ENCODE peak calls at places on chromosomes 6 and 20, in four cellular contexts. One of them, this sample, is unnamed.

GRCh38 chr6:52610745-52611355 is 34.0 kb upstream of the TRAM2 start:
- DNase-seq in WTC11: no peak
- DNase-seq in K562: no peak
- DNase-seq in HepG2: peak; percentile 40
- DNase-seq in this sample: no peak

GRCh38 chr6:36678488-36679042 is at the start of gene CDKN1A:
- DNase-seq in WTC11: peak; percentile 86
- DNase-seq in K562: peak; percentile 89
- DNase-seq in HepG2: peak; percentile 87
- DNase-seq in this sample: peak; percentile 86

GRCh38 chr6:96899019-96899418 is 1.3 kb upstream of the NDUFAF4 start:
- DNase-seq in WTC11: no peak
- DNase-seq in K562: no peak
- DNase-seq in HepG2: peak; percentile 19
- DNase-seq in this sample: peak; percentile 6

GRCh38 chr6:100915876-100916275 is 34.7 kb upstream of the ASCC3 start:
- DNase-seq in WTC11: no peak
- DNase-seq in K562: peak; percentile 60
- DNase-seq in HepG2: peak; percentile 3
- DNase-seq in this sample: no peak

GRCh38 chr6:144145546-144145945 is 4.8 kb upstream of the STX11 start:
- DNase-seq in WTC11: no peak
- DNase-seq in K562: no peak
- DNase-seq in HepG2: no peak
- DNase-seq in this sample: no peak

GRCh38 chr6:19415605-19416326 is 421.4 kb upstream of the ID4 start:
- DNase-seq in WTC11: no peak
- DNase-seq in K562: no peak
- DNase-seq in HepG2: no peak
- DNase-seq in this sample: peak; percentile 16

GRCh38 chr6:168238159-168238887 is 81.3 kb downstream of the DACT2 start:
- DNase-seq in WTC11: no peak
- DNase-seq in K562: no peak
- DNase-seq in HepG2: no peak
- DNase-seq in this sample: no peak

GRCh38 chr6:43147691-43148477 is 23.2 kb upstream of the SRF start:
- DNase-seq in WTC11: no peak
- DNase-seq in K562: no peak
- DNase-seq in HepG2: no peak
- DNase-seq in this sample: no peak

GRCh38 chr20:14711681-14712080 is 374.3 kb upstream of the FLRT3 start:
- DNase-seq in WTC11: no peak
- DNase-seq in K562: no peak
- DNase-seq in HepG2: no peak
- DNase-seq in this sample: no peak

GRCh38 chr6:151675746-151676459 is 131.6 kb upstream of the ESR1 start:
- DNase-seq in WTC11: peak; percentile 70
- DNase-seq in K562: peak; percentile 67
- DNase-seq in HepG2: peak; percentile 64
- DNase-seq in this sample: peak; percentile 56

GRCh38 chr6:45507156-45507555 is 129.4 kb upstream of the SUPT3H start:
- DNase-seq in WTC11: no peak
- DNase-seq in K562: no peak
- DNase-seq in HepG2: no peak
- DNase-seq in this sample: no peak

GRCh38 chr6:73074175-73074574 is 151.1 kb downstream of the KHDC1L start:
- DNase-seq in WTC11: no peak
- DNase-seq in K562: no peak
- DNase-seq in HepG2: no peak
- DNase-seq in this sample: peak; percentile 55

GRCh38 chr6:40341726-40342125 is 245.4 kb downstream of the LRFN2 start:
- DNase-seq in WTC11: no peak
- DNase-seq in K562: no peak
- DNase-seq in HepG2: no peak
- DNase-seq in this sample: no peak

GRCh38 chr6:2810092-2810671 is 31.5 kb downstream of the SERPINB1 start:
- DNase-seq in WTC11: no peak
- DNase-seq in K562: no peak
- DNase-seq in HepG2: no peak
- DNase-seq in this sample: no peak

GRCh38 chr6:90005048-90005827 is 111.0 kb downstream of the GJA10 start:
- DNase-seq in WTC11: no peak
- DNase-seq in K562: no peak
- DNase-seq in HepG2: no peak
- DNase-seq in this sample: no peak

GRCh38 chr6:55758156-55758942 is 117.0 kb downstream of the BMP5 start:
- DNase-seq in WTC11: no peak
- DNase-seq in K562: no peak
- DNase-seq in HepG2: peak; percentile 5
- DNase-seq in this sample: peak; percentile 8

GRCh38 chr6:163001341-163001740 is 273.6 kb downstream of the PACRG start:
- DNase-seq in WTC11: no peak
- DNase-seq in K562: no peak
- DNase-seq in HepG2: no peak
- DNase-seq in this sample: no peak

GRCh38 chr20:62598761-62599194 is 43.5 kb upstream of the SLCO4A1 start:
- DNase-seq in WTC11: no peak
- DNase-seq in K562: peak; percentile 94
- DNase-seq in HepG2: no peak
- DNase-seq in this sample: peak; percentile 55

GRCh38 chr20:45328451-45328850 is 19.8 kb downstream of the SDC4 start:
- DNase-seq in WTC11: no peak
- DNase-seq in K562: no peak
- DNase-seq in HepG2: no peak
- DNase-seq in this sample: no peak

GRCh38 chr20:50395258-50395729 is 114.9 kb upstream of the PTPN1 start:
- DNase-seq in WTC11: no peak
- DNase-seq in K562: no peak
- DNase-seq in HepG2: no peak
- DNase-seq in this sample: no peak

GRCh38 chr20:33653218-33653899 is 8.8 kb upstream of the C20orf144 start:
- DNase-seq in WTC11: peak; percentile 82
- DNase-seq in K562: peak; percentile 77
- DNase-seq in HepG2: peak; percentile 75
- DNase-seq in this sample: peak; percentile 72

GRCh38 chr20:34941224-34941623 is 14.4 kb downstream of the GSS start:
- DNase-seq in WTC11: no peak
- DNase-seq in K562: no peak
- DNase-seq in HepG2: no peak
- DNase-seq in this sample: no peak

GRCh38 chr20:58711266-58712051 is 18.9 kb downstream of the NPEPL1 start:
- DNase-seq in WTC11: no peak
- DNase-seq in K562: no peak
- DNase-seq in HepG2: no peak
- DNase-seq in this sample: no peak

GRCh38 chr6:34610819-34611477 is 54.8 kb upstream of the SPDEF start:
- DNase-seq in WTC11: no peak
- DNase-seq in K562: peak; percentile 82
- DNase-seq in HepG2: peak; percentile 31
- DNase-seq in this sample: peak; percentile 11

GRCh38 chr6:100633096-100633766 is 168.5 kb upstream of the SIM1 start:
- DNase-seq in WTC11: no peak
- DNase-seq in K562: peak; percentile 13
- DNase-seq in HepG2: peak; percentile 79
- DNase-seq in this sample: peak; percentile 84

GRCh38 chr20:11048739-11049138 is 374.9 kb upstream of the JAG1 start:
- DNase-seq in WTC11: no peak
- DNase-seq in K562: no peak
- DNase-seq in HepG2: no peak
- DNase-seq in this sample: no peak

GRCh38 chr6:31567531-31568370 is 4.3 kb upstream of the LTA start:
- DNase-seq in WTC11: no peak
- DNase-seq in K562: peak; percentile 55
- DNase-seq in HepG2: no peak
- DNase-seq in this sample: no peak

GRCh38 chr20:37295001-37295400 is 5.5 kb downstream of the MANBAL start:
- DNase-seq in WTC11: no peak
- DNase-seq in K562: peak; percentile 40
- DNase-seq in HepG2: no peak
- DNase-seq in this sample: peak; percentile 96

GRCh38 chr20:51338692-51339440 is 203.7 kb downstream of the NFATC2 start:
- DNase-seq in WTC11: no peak
- DNase-seq in K562: peak; percentile 81
- DNase-seq in HepG2: no peak
- DNase-seq in this sample: no peak

GRCh38 chr6:24720131-24720603 is 1.2 kb upstream of the C6orf62 start:
- DNase-seq in WTC11: peak; percentile 28
- DNase-seq in K562: peak; percentile 74
- DNase-seq in HepG2: peak; percentile 32
- DNase-seq in this sample: peak; percentile 27
- TF ChIP-seq NR3C1 in WTC11: no peak
- TF ChIP-seq NR3C1 in K562: peak; percentile 44
- TF ChIP-seq NR3C1 in HepG2: no peak
- TF ChIP-seq NR3C1 in this sample: no peak

GRCh38 chr6:17632929-17633328 is 32.8 kb downstream of the FAM8A1 start:
- DNase-seq in WTC11: no peak
- DNase-seq in K562: no peak
- DNase-seq in HepG2: no peak
- DNase-seq in this sample: no peak

GRCh38 chr6:17633465-17634188 is 33.5 kb downstream of the FAM8A1 start:
- DNase-seq in WTC11: no peak
- DNase-seq in K562: no peak
- DNase-seq in HepG2: no peak
- DNase-seq in this sample: no peak

GRCh38 chr6:17629824-17630510 is 29.9 kb downstream of the FAM8A1 start:
- DNase-seq in WTC11: no peak
- DNase-seq in K562: no peak
- DNase-seq in HepG2: no peak
- DNase-seq in this sample: no peak

GRCh38 chr6:17628873-17629272 is 28.8 kb downstream of the FAM8A1 start:
- DNase-seq in WTC11: no peak
- DNase-seq in K562: no peak
- DNase-seq in HepG2: no peak
- DNase-seq in this sample: no peak

GRCh38 chr6:17630511-17631073 is 30.5 kb downstream of the FAM8A1 start:
- DNase-seq in WTC11: no peak
- DNase-seq in K562: no peak
- DNase-seq in HepG2: peak; percentile 21
- DNase-seq in this sample: no peak
- TF ChIP-seq NR3C1 in WTC11: no peak
- TF ChIP-seq NR3C1 in K562: no peak
- TF ChIP-seq NR3C1 in HepG2: no peak
- TF ChIP-seq NR3C1 in this sample: no peak

DNA sequence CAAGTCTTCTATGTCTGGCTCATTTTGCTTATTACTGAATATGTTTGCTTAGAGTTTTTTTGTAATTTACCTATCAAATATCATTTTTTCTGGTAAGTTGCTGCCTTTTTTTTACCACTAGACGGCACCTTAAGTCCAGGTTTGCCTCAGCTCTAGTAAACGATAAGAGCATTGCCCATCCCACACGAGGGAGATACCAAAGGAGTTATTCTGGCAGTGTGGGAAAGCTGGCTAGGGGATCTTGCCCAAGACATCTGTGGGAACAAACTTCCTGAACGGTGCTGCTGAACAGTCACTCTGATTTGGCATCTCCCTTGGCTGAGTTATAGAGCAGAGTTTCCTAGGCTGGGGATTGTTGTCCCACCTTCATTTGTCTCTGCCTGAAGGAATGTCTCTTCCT is 306.4 kb downstream of the COL12A1 start:
- DNase-seq in WTC11: no peak
- DNase-seq in K562: no peak
- DNase-seq in HepG2: peak; percentile 8
- DNase-seq in this sample: no peak
- TF ChIP-seq NR3C1 in WTC11: no peak
- TF ChIP-seq NR3C1 in K562: no peak
- TF ChIP-seq NR3C1 in HepG2: no peak
- TF ChIP-seq NR3C1 in this sample: no peak

GRCh38 chr20:24479595-24479994 is 10.2 kb downstream of the SYNDIG1 start:
- DNase-seq in WTC11: no peak
- DNase-seq in K562: no peak
- DNase-seq in HepG2: no peak
- DNase-seq in this sample: no peak
- TF ChIP-seq NR3C1 in WTC11: no peak
- TF ChIP-seq NR3C1 in K562: no peak
- TF ChIP-seq NR3C1 in HepG2: no peak
- TF ChIP-seq NR3C1 in this sample: no peak

DNA sequence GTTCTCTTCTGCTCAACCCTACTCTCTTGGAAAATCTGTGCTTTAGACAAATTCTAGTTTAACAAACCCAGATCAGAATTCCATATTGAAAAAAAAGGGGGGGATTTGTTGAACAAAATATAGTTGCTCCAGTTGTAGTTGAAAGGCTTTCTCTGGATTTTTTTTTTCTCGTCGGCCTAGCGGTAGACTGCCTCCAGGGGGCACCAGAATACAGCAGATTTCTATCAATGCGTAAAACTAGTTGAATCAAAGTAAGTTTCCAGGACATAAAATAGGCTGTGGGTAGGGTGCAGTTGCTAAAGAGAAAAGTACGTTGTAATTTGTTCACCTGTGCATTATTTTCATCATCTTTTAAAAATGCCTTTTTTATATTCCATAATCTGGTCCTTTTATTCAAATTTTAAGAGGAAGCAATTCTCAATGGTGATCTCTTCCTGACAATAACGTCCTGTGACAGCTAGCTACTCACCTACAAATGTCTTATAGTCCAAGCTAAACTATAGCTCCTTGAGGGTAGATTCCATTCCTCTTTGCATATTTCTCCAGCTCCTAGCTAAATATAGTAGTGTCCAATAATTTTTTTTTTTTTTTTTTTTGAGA is 105.4 kb downstream of the PERP start:
- DNase-seq in WTC11: peak; percentile 63
- DNase-seq in K562: peak; percentile 74
- DNase-seq in HepG2: peak; percentile 44
- DNase-seq in this sample: peak; percentile 21
- TF ChIP-seq NR3C1 in WTC11: no peak
- TF ChIP-seq NR3C1 in K562: no peak
- TF ChIP-seq NR3C1 in HepG2: no peak
- TF ChIP-seq NR3C1 in this sample: no peak

GRCh38 chr20:12577213-12577612 is 431.6 kb upstream of the SPTLC3 start:
- DNase-seq in WTC11: no peak
- DNase-seq in K562: no peak
- DNase-seq in HepG2: no peak
- DNase-seq in this sample: no peak

GRCh38 chr20:12570371-12570770 is 438.4 kb upstream of the SPTLC3 start:
- DNase-seq in WTC11: peak; percentile 71
- DNase-seq in K562: no peak
- DNase-seq in HepG2: peak; percentile 76
- DNase-seq in this sample: peak; percentile 17

GRCh38 chr20:12573428-12573827 is 435.3 kb upstream of the SPTLC3 start:
- DNase-seq in WTC11: no peak
- DNase-seq in K562: no peak
- DNase-seq in HepG2: no peak
- DNase-seq in this sample: no peak

GRCh38 chr20:12575352-12576095 is 433.2 kb upstream of the SPTLC3 start:
- DNase-seq in WTC11: no peak
- DNase-seq in K562: no peak
- DNase-seq in HepG2: no peak
- DNase-seq in this sample: no peak
- TF ChIP-seq NR3C1 in WTC11: no peak
- TF ChIP-seq NR3C1 in K562: no peak
- TF ChIP-seq NR3C1 in HepG2: no peak
- TF ChIP-seq NR3C1 in this sample: no peak